ENCODE peak calls at places on chromosomes 12 and 14, in nine cellular contexts. D, R, F, T, S, V, W, G and L are unnamed samples.

GRCh38 chr12:80936642-80937390 is 918 bp downstream of the LIN7A start:
- DNase-seq in D (peak), R (peak), F (no peak), T (peak), S (peak), V (peak), W (peak), G (peak), L (peak)

GRCh38 chr14:21313512-21313911 is 33.6 kb downstream of the RPGRIP1 start:
- DNase-seq in D (no peak), R (no peak), F (no peak), T (no peak), S (peak), V (no peak), W (no peak), G (no peak), L (no peak)

GRCh38 chr12:68800294-68800693 is 7.7 kb upstream of the MDM2 start:
- DNase-seq in D (no peak), R (no peak), F (no peak), T (no peak), S (no peak), V (no peak), W (no peak), G (no peak), L (peak)

GRCh38 chr12:109534456-109534855 is 38.8 kb downstream of the MMAB start:
- DNase-seq in D (no peak), R (no peak), F (no peak), T (no peak), S (no peak), V (no peak), W (no peak), G (no peak), L (no peak)

GRCh38 chr12:118980407-118981014 is 830 bp upstream of the SRRM4 start:
- DNase-seq in D (no peak), R (no peak), F (no peak), T (no peak), S (no peak), V (peak), W (peak), G (no peak), L (no peak)

GRCh38 chr12:122963928-122964240 is 2.4 kb downstream of the ABCB9 start:
- DNase-seq in D (no peak), R (peak), F (no peak), T (peak), S (peak), V (no peak), W (no peak), G (peak), L (peak)

GRCh38 chr14:59347511-59347900 is 117.7 kb downstream of the GPR135 start:
- DNase-seq in D (no peak), R (no peak), F (no peak), T (no peak), S (no peak), V (no peak), W (no peak), G (no peak), L (no peak)

GRCh38 chr12:95182868-95183415 is 34.3 kb downstream of the FGD6 start:
- DNase-seq in D (no peak), R (peak), F (no peak), T (no peak), S (no peak), V (no peak), W (no peak), G (peak), L (no peak)

GRCh38 chr14:90797451-90797850 is 18.8 kb downstream of the TTC7B start:
- DNase-seq in D (no peak), R (no peak), F (no peak), T (no peak), S (no peak), V (no peak), W (no peak), G (peak), L (no peak)

GRCh38 chr12:105561981-105562726 is 231.7 kb downstream of the C12orf75 start:
- DNase-seq in D (peak), R (peak), F (no peak), T (no peak), S (peak), V (no peak), W (peak), G (peak), L (peak)

GRCh38 chr12:6383572-6384498 is at the start of gene LTBR:
- DNase-seq in D (peak), R (peak), F (no peak), T (peak), S (peak), V (peak), W (peak), G (peak), L (peak)

GRCh38 chr12:67910360-67911292 is 78.6 kb upstream of the IFNG-AS1 start:
- DNase-seq in D (peak), R (peak), F (no peak), T (no peak), S (no peak), V (no peak), W (no peak), G (peak), L (no peak)

GRCh38 chr14:87434011-87434410 is 559.0 kb downstream of the GALC start:
- DNase-seq in D (no peak), R (no peak), F (no peak), T (no peak), S (no peak), V (no peak), W (no peak), G (no peak), L (no peak)

GRCh38 chr12:95102916-95103671 is 29.7 kb upstream of the NR2C1 start:
- DNase-seq in D (peak), R (peak), F (no peak), T (no peak), S (no peak), V (peak), W (no peak), G (peak), L (no peak)

GRCh38 chr12:11717533-11717961 is 68.1 kb downstream of the ETV6 start:
- DNase-seq in D (no peak), R (peak), F (no peak), T (no peak), S (no peak), V (peak), W (no peak), G (no peak), L (no peak)

GRCh38 chr14:68306265-68306933 is 486.5 kb downstream of the ZFP36L1 start:
- DNase-seq in D (no peak), R (no peak), F (no peak), T (no peak), S (no peak), V (peak), W (no peak), G (no peak), L (no peak)

GRCh38 chr12:67355428-67356385 is 86.5 kb downstream of the CAND1 start:
- DNase-seq in D (peak), R (peak), F (no peak), T (no peak), S (no peak), V (peak), W (peak), G (peak), L (no peak)

GRCh38 chr12:51592034-51592705 is 1.1 kb downstream of the SCN8A start:
- DNase-seq in D (peak), R (peak), F (no peak), T (no peak), S (no peak), V (peak), W (no peak), G (no peak), L (no peak)

GRCh38 chr12:18141583-18141982 is 51.6 kb upstream of the RERGL start:
- DNase-seq in D (no peak), R (peak), F (no peak), T (no peak), S (no peak), V (no peak), W (peak), G (peak), L (no peak)

GRCh38 chr12:87201598-87201997 is 827.6 kb downstream of the C12orf50 start:
- DNase-seq in D (no peak), R (no peak), F (no peak), T (no peak), S (no peak), V (no peak), W (no peak), G (peak), L (no peak)

GRCh38 chr14:91545946-91546716 is 36.0 kb upstream of the PPP4R3A start:
- DNase-seq in D (no peak), R (no peak), F (no peak), T (no peak), S (no peak), V (no peak), W (no peak), G (no peak), L (no peak)

GRCh38 chr14:23578560-23579310 is at the start of gene JPH4:
- DNase-seq in D (no peak), R (no peak), F (no peak), T (peak), S (no peak), V (peak), W (no peak), G (no peak), L (peak)

GRCh38 chr12:112418248-112418595 is 525 bp upstream of the PTPN11 start:
- DNase-seq in D (no peak), R (no peak), F (no peak), T (no peak), S (no peak), V (no peak), W (no peak), G (no peak), L (no peak)

GRCh38 chr12:65775720-65776119 is 48.6 kb upstream of the HMGA2 start:
- DNase-seq in D (no peak), R (no peak), F (no peak), T (no peak), S (no peak), V (no peak), W (no peak), G (no peak), L (no peak)

GRCh38 chr14:90733139-90733808 is 83.0 kb downstream of the TTC7B start:
- DNase-seq in D (no peak), R (no peak), F (no peak), T (peak), S (no peak), V (no peak), W (no peak), G (no peak), L (no peak)

GRCh38 chr14:35878272-35879140 is 52.4 kb downstream of the BRMS1L start:
- DNase-seq in D (peak), R (peak), F (no peak), T (no peak), S (no peak), V (no peak), W (no peak), G (peak), L (peak)

GRCh38 chr14:89765346-89765745 is 189.2 kb downstream of the EFCAB11 start:
- DNase-seq in D (no peak), R (no peak), F (no peak), T (no peak), S (no peak), V (no peak), W (no peak), G (no peak), L (no peak)

GRCh38 chr12:31226639-31227038 is 99.3 kb downstream of the SINHCAF start:
- DNase-seq in D (no peak), R (no peak), F (no peak), T (no peak), S (no peak), V (no peak), W (no peak), G (no peak), L (no peak)

GRCh38 chr14:77314043-77314442 is 6.6 kb downstream of the POMT2 start:
- DNase-seq in D (peak), R (peak), F (no peak), T (peak), S (no peak), V (no peak), W (no peak), G (peak), L (no peak)

GRCh38 chr12:108580531-108580930 is 17.4 kb downstream of the TMEM119 start:
- DNase-seq in D (no peak), R (no peak), F (no peak), T (no peak), S (no peak), V (no peak), W (no peak), G (peak), L (no peak)

GRCh38 chr12:81627336-81628189 is 131.6 kb downstream of the PPFIA2 start:
- DNase-seq in D (peak), R (peak), F (no peak), T (no peak), S (no peak), V (peak), W (peak), G (peak), L (no peak)

GRCh38 chr12:89235189-89235993 is 116.9 kb downstream of the DUSP6 start:
- DNase-seq in D (no peak), R (no peak), F (no peak), T (no peak), S (no peak), V (no peak), W (no peak), G (no peak), L (no peak)

GRCh38 chr12:3218150-3218845 is 141.1 kb downstream of the TSPAN9 start:
- DNase-seq in D (peak), R (peak), F (no peak), T (no peak), S (peak), V (no peak), W (peak), G (peak), L (peak)

GRCh38 chr12:112616469-112617190 is 174.9 kb upstream of the RPH3A start:
- DNase-seq in D (no peak), R (no peak), F (no peak), T (no peak), S (no peak), V (no peak), W (no peak), G (no peak), L (no peak)

GRCh38 chr14:103849151-103850013 is 2.0 kb upstream of the PPP1R13B start:
- DNase-seq in D (no peak), R (no peak), F (no peak), T (no peak), S (peak), V (no peak), W (no peak), G (no peak), L (no peak)